ENCODE peak calls at places on chromosomes 4 and X, in five cellular contexts. P is NT2/D1, I is HepG2, J is H1, Z is GM12878. A is an unnamed sample.

GRCh38 chr4:111689731-111690130 is 455.5 kb upstream of the FAM241A start:
- DNase-seq in P (no peak), I (no peak), J (no peak), Z (no peak), A (no peak)

GRCh38 chr4:91758487-91758886 is 545.3 kb upstream of the GRID2 start:
- DNase-seq in P (no peak), I (no peak), J (no peak), Z (no peak), A (no peak)

GRCh38 chr4:127888559-127888958 is 7.9 kb downstream of the PLK4 start:
- DNase-seq in P (no peak), I (no peak), J (no peak), Z (no peak), A (no peak)

GRCh38 chrX:37752941-37753340 is 26.9 kb upstream of the CYBB start:
- DNase-seq in P (no peak), I (no peak), J (no peak), Z (no peak), A (no peak)

GRCh38 chrX:154132366-154132765 is 11.7 kb upstream of the OPN1LW start:
- DNase-seq in P (no peak), I (no peak), J (no peak), Z (no peak), A (no peak)

GRCh38 chrX:23557070-23557469 is 110.2 kb upstream of the PRDX4 start:
- DNase-seq in P (no peak), I (peak), J (no peak), Z (no peak), A (no peak)

GRCh38 chr4:154911097-154911496 is 130.0 kb downstream of the RBM46 start:
- DNase-seq in P (peak), I (peak), J (no peak), Z (no peak), A (peak)

GRCh38 chrX:149699761-149700160 is 12.1 kb upstream of the MAGEA11 start:
- DNase-seq in P (no peak), I (no peak), J (no peak), Z (no peak), A (no peak)

GRCh38 chr4:15489551-15489950 is 19.9 kb downstream of the CC2D2A start:
- DNase-seq in P (no peak), I (no peak), J (no peak), Z (no peak), A (no peak)

GRCh38 chr4:41141910-41142309 is 72.4 kb downstream of the APBB2 start:
- DNase-seq in P (no peak), I (no peak), J (no peak), Z (no peak), A (no peak)

GRCh38 chr4:64174247-64174882 is 234.9 kb downstream of the TECRL start:
- DNase-seq in P (no peak), I (no peak), J (no peak), Z (no peak), A (no peak)

GRCh38 chr4:62135565-62136156 is 935.5 kb downstream of the ADGRL3 start:
- DNase-seq in P (no peak), I (no peak), J (no peak), Z (no peak), A (no peak)

GRCh38 chr4:27217261-27217769 is 356.7 kb downstream of the STIM2 start:
- DNase-seq in P (no peak), I (no peak), J (no peak), Z (no peak), A (no peak)

GRCh38 chr4:81032805-81033684 is 2.5 kb downstream of the BMP3 start:
- DNase-seq in P (no peak), I (no peak), J (no peak), Z (no peak), A (no peak)

GRCh38 chrX:130552444-130553073 is 150.8 kb downstream of the RBMX2 start:
- DNase-seq in P (no peak), I (no peak), J (no peak), Z (no peak), A (no peak)

GRCh38 chrX:96433409-96434122 is 251.1 kb upstream of the DIAPH2 start:
- DNase-seq in P (no peak), I (no peak), J (no peak), Z (no peak), A (no peak)

GRCh38 chrX:48696301-48697181 is at the start of gene SUV39H1:
- DNase-seq in P (peak), I (peak), J (peak), Z (peak), A (peak)

GRCh38 chr4:37815591-37815990 is 10.9 kb upstream of the PGM2 start:
- DNase-seq in P (no peak), I (no peak), J (no peak), Z (no peak), A (no peak)

GRCh38 chr4:186392017-186392416 is 126.0 kb downstream of the F11 start:
- DNase-seq in P (no peak), I (no peak), J (no peak), Z (no peak), A (no peak)

GRCh38 chr4:8305851-8306361 is 36.4 kb downstream of the HTRA3 start:
- DNase-seq in P (no peak), I (no peak), J (no peak), Z (no peak), A (no peak)

GRCh38 chr4:98462487-98462886 is 195.9 kb downstream of the TSPAN5 start:
- DNase-seq in P (no peak), I (no peak), J (no peak), Z (no peak), A (no peak)

GRCh38 chr4:186030795-186031194 is 38.2 kb upstream of the TLR3 start:
- DNase-seq in P (no peak), I (no peak), J (no peak), Z (no peak), A (no peak)

GRCh38 chr4:40329805-40330204 is 5.3 kb upstream of the CHRNA9 start:
- DNase-seq in P (no peak), I (no peak), J (no peak), Z (no peak), A (no peak)

GRCh38 chr4:121977251-121978168 is 25.6 kb upstream of the TRPC3 start:
- DNase-seq in P (no peak), I (no peak), J (no peak), Z (peak), A (no peak)

GRCh38 chr4:150583287-150584197 is 1.6 kb downstream of the MAB21L2 start:
- DNase-seq in P (no peak), I (no peak), J (peak), Z (no peak), A (no peak)
- TF ChIP-seq SUZ12 in P (peak), I (no peak), J (peak), Z (no peak), A (no peak)

GRCh38 chrX:30649859-30650258 is 3.4 kb upstream of the GK start:
- DNase-seq in P (no peak), I (peak), J (no peak), Z (no peak), A (no peak)

GRCh38 chrX:30654989-30655607 is 1.9 kb downstream of the GK start:
- DNase-seq in P (no peak), I (no peak), J (no peak), Z (no peak), A (no peak)

GRCh38 chrX:30657542-30658238 is 4.5 kb downstream of the GK start:
- DNase-seq in P (no peak), I (no peak), J (no peak), Z (no peak), A (no peak)

GRCh38 chrX:30652527-30653414 is 452 bp upstream of the GK start:
- DNase-seq in P (peak), I (peak), J (peak), Z (peak), A (peak)

DNA sequence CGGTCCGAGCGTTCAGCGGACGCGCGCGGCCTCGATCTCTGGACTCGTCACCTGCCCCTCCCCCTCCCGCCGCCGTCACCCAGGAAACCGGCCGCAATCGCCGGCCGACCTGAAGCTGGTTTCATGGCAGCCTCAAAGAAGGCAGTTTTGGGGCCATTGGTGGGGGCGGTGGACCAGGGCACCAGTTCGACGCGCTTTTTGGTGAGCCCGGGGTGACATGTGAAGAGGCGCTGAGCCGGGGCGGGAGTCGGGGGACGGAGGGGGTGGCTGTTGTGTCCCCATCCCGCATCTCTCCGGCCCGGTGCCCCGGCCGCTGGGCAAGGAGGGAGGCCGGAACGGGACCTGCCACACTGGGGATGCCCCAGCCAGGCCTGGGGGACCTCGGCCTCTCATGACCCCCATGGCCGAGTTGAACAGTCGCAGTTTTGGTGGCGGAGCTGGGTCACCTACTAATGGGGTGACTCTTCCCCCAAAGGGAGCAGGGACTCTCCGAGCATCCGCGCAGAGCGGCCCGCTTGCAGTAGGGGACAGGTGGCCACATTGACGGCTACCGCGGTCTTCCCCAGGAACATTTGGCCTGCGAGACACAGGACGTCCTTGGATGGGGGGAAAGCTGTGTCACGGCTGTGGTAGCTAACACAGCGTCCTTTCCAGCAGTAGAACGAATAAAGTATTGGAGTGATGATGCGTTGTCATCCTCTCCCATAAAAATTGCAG is at the start of gene GK:
- DNase-seq in P (no peak), I (no peak), J (no peak), Z (no peak), A (peak)
- TF ChIP-seq SUZ12 in P (no peak), I (no peak), J (no peak), Z (no peak), A (no peak)

GRCh38 chr4:33924801-33925200 is 2319.5 kb downstream of the ARAP2 start:
- DNase-seq in P (no peak), I (no peak), J (no peak), Z (no peak), A (no peak)

GRCh38 chr4:33923469-33923868 is 2320.8 kb downstream of the ARAP2 start:
- DNase-seq in P (no peak), I (no peak), J (no peak), Z (no peak), A (no peak)

DNA sequence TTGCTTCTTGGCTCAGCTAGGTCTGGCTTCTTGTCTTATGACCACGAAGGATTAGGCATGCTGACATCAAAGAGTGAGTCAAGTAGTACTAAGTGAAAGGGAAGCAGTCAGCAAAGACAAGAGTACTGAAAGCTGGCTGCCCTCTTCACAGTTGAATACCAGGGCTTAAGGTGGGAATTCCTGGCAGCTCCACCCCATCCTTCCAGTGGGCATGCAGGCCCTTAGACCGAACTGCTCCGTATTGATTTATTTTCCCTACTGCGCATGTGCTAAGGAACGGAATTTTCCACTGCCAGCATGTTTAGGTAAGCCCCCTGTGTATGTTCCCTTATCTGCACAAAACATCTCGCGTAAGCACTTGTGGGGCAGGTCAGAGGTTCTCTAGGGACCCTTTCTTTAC is 2320.1 kb downstream of the ARAP2 start:
- DNase-seq in P (no peak), I (no peak), J (no peak), Z (no peak), A (peak)
- TF ChIP-seq SUZ12 in P (no peak), I (no peak), J (no peak), Z (no peak), A (no peak)

GRCh38 chr4:100843897-100844296 is 326.1 kb upstream of the EMCN start:
- DNase-seq in P (no peak), I (no peak), J (no peak), Z (no peak), A (no peak)
- TF ChIP-seq SUZ12 in P (no peak), I (no peak), J (no peak), Z (no peak), A (no peak)

GRCh38 chr4:48345542-48345941 is 4.2 kb downstream of the SLAIN2 start:
- DNase-seq in P (no peak), I (no peak), J (no peak), Z (no peak), A (no peak)

GRCh38 chr4:48343035-48343434 is 1.7 kb downstream of the SLAIN2 start:
- DNase-seq in P (no peak), I (no peak), J (no peak), Z (no peak), A (no peak)

GRCh38 chr4:48347282-48347921 is 6.1 kb downstream of the SLAIN2 start:
- DNase-seq in P (no peak), I (no peak), J (no peak), Z (no peak), A (no peak)

GRCh38 chr4:48343531-48343930 is 2.2 kb downstream of the SLAIN2 start:
- DNase-seq in P (no peak), I (no peak), J (no peak), Z (no peak), A (no peak)

DNA sequence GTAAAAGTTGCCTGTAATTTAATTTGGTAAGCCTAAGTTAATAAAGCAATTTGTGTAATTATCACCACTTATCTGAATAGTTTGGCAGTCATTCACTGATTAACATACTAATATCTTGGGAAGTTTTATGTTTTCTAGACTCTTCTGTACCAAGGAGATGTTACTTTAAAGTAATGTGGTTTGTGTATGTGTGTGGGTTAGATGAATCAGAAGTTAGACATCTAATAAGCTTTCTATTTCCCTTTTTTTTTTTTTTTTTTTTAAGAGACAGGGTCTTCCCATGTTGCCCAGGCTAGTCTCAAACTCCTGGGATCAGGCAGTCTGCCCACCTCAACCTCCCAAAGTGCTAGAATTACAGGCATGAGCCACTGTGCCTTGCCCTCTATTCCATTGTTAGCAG is 5.3 kb downstream of the SLAIN2 start:
- DNase-seq in P (no peak), I (no peak), J (no peak), Z (no peak), A (no peak)
- TF ChIP-seq SUZ12 in P (no peak), I (no peak), J (no peak), Z (no peak), A (no peak)

DNA sequence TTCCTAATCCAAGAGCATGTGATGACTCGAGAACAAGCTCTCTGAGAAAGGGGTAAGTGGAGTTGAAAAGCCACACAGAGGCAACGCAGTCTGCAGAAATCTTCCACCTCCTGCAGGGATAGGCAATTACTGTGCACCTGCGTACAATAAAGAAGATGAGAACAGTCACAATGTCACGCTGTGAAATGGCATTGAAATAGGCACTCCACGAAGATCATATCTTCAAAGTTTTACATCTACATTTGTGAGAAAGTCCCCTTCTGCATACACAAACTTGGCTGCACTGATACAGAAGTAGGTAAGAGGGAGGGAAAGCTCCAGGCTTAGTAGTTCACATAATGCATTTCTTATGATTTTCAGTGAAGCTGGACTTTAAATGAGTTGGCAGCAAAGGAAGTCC is 27.1 kb downstream of the DDX60L start:
- DNase-seq in P (no peak), I (no peak), J (no peak), Z (no peak), A (peak)
- TF ChIP-seq SUZ12 in P (no peak), I (no peak), J (no peak), Z (no peak), A (no peak)

A was measured in HEK293T.